ENCODE peak calls at places on chromosome 6, in nine cellular contexts. V is mammary epithelial cell; M is NCI-H2081; S is activated T-helper 1 cell treated with anti-CD3 and anti-CD28 coated beads, Interleukin-2, amount 50 U/mL, for 16 hours; R is amygdala; K is uterus; J is SK-N-SH; G is SK-N-DZ; Y is stimulated activated naive CD8-positive, alpha-beta T cell treated with anti-CD3 and anti-CD28 coated beads, Interleukin-15, Interleukin-2, amounts not matched to agents 100 U/mL and 50 U/mL, for 24 hours. C is an unnamed sample.

GRCh38 chr6:169626169-169626833 is 75.5 kb downstream of the WDR27 start:
- DNase-seq in V (no peak), J (no peak), R (no peak), Y (no peak), S (no peak), G (no peak), K (no peak), M (no peak), C (no peak)

GRCh38 chr6:169800668-169801395 is 49.4 kb downstream of the ERMARD start:
- DNase-seq in K (no peak), Y (no peak), G (no peak), J (no peak), V (peak), S (no peak), M (peak), R (no peak), C (peak)

GRCh38 chr6:129575378-129576118 is 134.4 kb downstream of the ARHGAP18 start:
- DNase-seq in M (peak), S (no peak), G (peak), V (peak), R (no peak), Y (no peak), K (no peak), J (peak), C (peak)

GRCh38 chr6:27592481-27593199 is 119.7 kb upstream of the ZNF184 start:
- DNase-seq in V (peak), R (peak), G (peak), M (peak), S (no peak), Y (peak), K (no peak), J (no peak), C (peak)

GRCh38 chr6:139588076-139588639 is 213.7 kb upstream of the CITED2 start:
- DNase-seq in J (no peak), V (peak), R (no peak), M (peak), K (no peak), G (peak), S (no peak), Y (no peak), C (peak)

GRCh38 chr6:21381336-21381963 is 212.1 kb upstream of the SOX4 start:
- DNase-seq in J (no peak), S (no peak), Y (no peak), K (no peak), M (no peak), R (no peak), G (no peak), V (no peak), C (peak)

GRCh38 chr6:161411265-161411944 is 137.5 kb upstream of the AGPAT4 start:
- DNase-seq in M (no peak), R (no peak), G (no peak), Y (no peak), S (no peak), V (peak), K (no peak), J (no peak), C (peak)

GRCh38 chr6:160015778-160016684 is 47.1 kb downstream of the IGF2R start:
- DNase-seq in M (no peak), V (no peak), J (no peak), G (no peak), S (no peak), Y (peak), K (no peak), R (no peak), C (no peak)

GRCh38 chr6:38443341-38443740 is 196.4 kb downstream of the BTBD9 start:
- DNase-seq in J (no peak), S (no peak), Y (no peak), V (no peak), G (no peak), K (no peak), M (no peak), R (no peak), C (peak)

GRCh38 chr6:34384305-34385153 is 7.9 kb downstream of the NUDT3 start:
- DNase-seq in J (no peak), M (no peak), G (no peak), Y (no peak), S (no peak), R (no peak), K (no peak), V (no peak), C (no peak)

GRCh38 chr6:84107495-84107894 is 73.9 kb downstream of the MRAP2 start:
- DNase-seq in S (no peak), M (no peak), K (no peak), Y (no peak), R (no peak), G (no peak), J (no peak), V (no peak), C (no peak)

GRCh38 chr6:5422321-5422915 is 161.1 kb downstream of the FARS2 start:
- DNase-seq in K (no peak), G (peak), V (peak), J (peak), M (peak), S (no peak), R (no peak), Y (no peak), C (peak)

GRCh38 chr6:1271071-1271763 is 40.7 kb upstream of the FOXQ1 start:
- DNase-seq in V (no peak), G (no peak), Y (no peak), J (no peak), S (no peak), M (no peak), R (no peak), K (no peak), C (no peak)

GRCh38 chr6:89859744-89860143 is 30.1 kb downstream of the CASP8AP2 start:
- DNase-seq in Y (no peak), J (no peak), M (no peak), V (peak), K (no peak), S (no peak), R (no peak), G (no peak), C (no peak)

GRCh38 chr6:53499094-53499493 is 45.8 kb downstream of the GCLC start:
- DNase-seq in V (no peak), R (no peak), J (no peak), K (no peak), M (no peak), Y (no peak), S (no peak), G (no peak), C (no peak)

GRCh38 chr6:43744931-43745727 is 24.9 kb upstream of the VEGFA start:
- DNase-seq in K (no peak), J (peak), R (no peak), Y (no peak), V (no peak), S (no peak), G (no peak), M (no peak), C (no peak)

GRCh38 chr6:136921521-136921935 is 573 bp upstream of the SLC35D3 start:
- DNase-seq in M (peak), Y (no peak), J (peak), V (no peak), K (no peak), R (no peak), S (no peak), G (peak), C (peak)

GRCh38 chr6:88422831-88423230 is 256.7 kb upstream of the CNR1 start:
- DNase-seq in K (no peak), S (no peak), Y (no peak), G (peak), R (no peak), J (peak), V (no peak), M (no peak), C (no peak)

GRCh38 chr6:148593130-148593812 is 153.6 kb upstream of the UST start:
- DNase-seq in R (no peak), M (no peak), K (no peak), G (no peak), V (no peak), S (no peak), Y (no peak), J (no peak), C (peak)

GRCh38 chr6:3237761-3238662 is 10.6 kb upstream of the TUBB2B start:
- DNase-seq in K (no peak), V (no peak), G (no peak), J (no peak), R (no peak), Y (no peak), S (no peak), M (no peak), C (no peak)

GRCh38 chr6:165552248-165552736 is 110.7 kb downstream of the PDE10A start:
- DNase-seq in J (no peak), K (no peak), R (no peak), Y (no peak), M (no peak), V (no peak), S (no peak), G (no peak), C (no peak)

GRCh38 chr6:46015119-46015968 is at the start of gene CLIC5:
- DNase-seq in M (peak), V (no peak), J (peak), G (no peak), K (no peak), S (peak), R (no peak), Y (peak), C (peak)

GRCh38 chr6:47483853-47484546 is 6.4 kb downstream of the CD2AP start:
- DNase-seq in G (no peak), S (no peak), M (no peak), K (no peak), J (no peak), V (peak), Y (no peak), R (no peak), C (no peak)

GRCh38 chr6:142605922-142606321 is 304.1 kb downstream of the ADGRG6 start:
- DNase-seq in S (no peak), Y (no peak), J (no peak), K (no peak), G (no peak), V (peak), M (no peak), R (no peak), C (no peak)

GRCh38 chr6:127367023-127367375 is 23.6 kb upstream of the ECHDC1 start:
- DNase-seq in Y (no peak), J (no peak), G (no peak), V (no peak), K (no peak), S (no peak), M (no peak), R (no peak), C (no peak)

GRCh38 chr6:158926429-158926828 is 73.6 kb downstream of the RSPH3 start:
- DNase-seq in K (no peak), R (no peak), S (no peak), G (no peak), M (no peak), J (no peak), V (peak), Y (no peak), C (peak)

GRCh38 chr6:56708810-56709597 is 66.3 kb upstream of the DST start:
- DNase-seq in K (no peak), Y (no peak), V (peak), S (no peak), J (peak), M (peak), G (peak), R (no peak), C (peak)

GRCh38 chr6:89273816-89274215 is 41.3 kb downstream of the GABRR2 start:
- DNase-seq in M (no peak), V (no peak), G (no peak), K (no peak), Y (no peak), R (no peak), S (no peak), J (no peak), C (no peak)

GRCh38 chr6:170234419-170234818 is 56.5 kb downstream of the DLL1 start:
- DNase-seq in R (no peak), G (peak), V (no peak), Y (no peak), S (no peak), K (no peak), M (no peak), J (no peak), C (no peak)

GRCh38 chr6:36343109-36343508 is 6.4 kb upstream of the BNIP5 start:
- DNase-seq in M (no peak), V (no peak), Y (no peak), R (no peak), S (no peak), J (no peak), G (no peak), K (no peak), C (no peak)

GRCh38 chr6:101396552-101397173 is 3.2 kb downstream of the GRIK2 start:
- DNase-seq in K (no peak), M (no peak), R (no peak), J (no peak), G (peak), Y (peak), S (no peak), V (peak), C (peak)

GRCh38 chr6:110195639-110196038 is 15.4 kb downstream of the CDC40 start:
- DNase-seq in J (no peak), S (no peak), Y (no peak), M (no peak), V (no peak), R (no peak), K (no peak), G (no peak), C (no peak)

GRCh38 chr6:53837875-53838806 is 43.3 kb downstream of the LRRC1 start:
- DNase-seq in J (no peak), S (no peak), G (no peak), Y (no peak), V (no peak), K (peak), R (peak), M (peak), C (no peak)

GRCh38 chr6:106133040-106133439 is 46.9 kb downstream of the PRDM1 start:
- DNase-seq in R (no peak), G (no peak), K (no peak), M (no peak), V (no peak), J (no peak), S (no peak), Y (no peak), C (no peak)

GRCh38 chr6:157760589-157761330 is 62.3 kb upstream of the SNX9 start:
- DNase-seq in K (peak), J (no peak), V (peak), R (no peak), M (no peak), G (no peak), Y (no peak), S (peak), C (peak)

C was measured in cardiac muscle cell.